ENCODE peak calls at places on chromosomes 13 and 19, in ten cellular contexts. L, E, G, Z, T, B, Q, F, O and J are unnamed samples.

GRCh38 chr13:96958286-96958891 is 35.9 kb downstream of the OXGR1 start:
- DNase-seq in L (peak), E (no peak), G (peak), Z (peak), T (peak), B (no peak), Q (no peak), F (peak), O (no peak), J (peak)

GRCh38 chr19:1478934-1479707 is at the start of gene C19orf25:
- DNase-seq in L (peak), E (peak), G (peak), Z (peak), T (peak), B (peak), Q (peak), F (peak), O (peak), J (peak)

GRCh38 chr13:32600891-32601290 is 14.6 kb downstream of the PDS5B start:
- DNase-seq in L (no peak), E (no peak), G (no peak), Z (no peak), T (no peak), B (no peak), Q (no peak), F (no peak), O (no peak), J (no peak)

GRCh38 chr13:46041335-46041934 is 11.1 kb downstream of the ZC3H13 start:
- DNase-seq in L (no peak), E (no peak), G (no peak), Z (no peak), T (peak), B (no peak), Q (no peak), F (no peak), O (no peak), J (no peak)

GRCh38 chr13:22049384-22049783 is 378.5 kb downstream of the FGF9 start:
- DNase-seq in L (no peak), E (no peak), G (no peak), Z (no peak), T (peak), B (no peak), Q (no peak), F (no peak), O (no peak), J (peak)

GRCh38 chr13:113856716-113857065 is 7.2 kb downstream of the GAS6 start:
- DNase-seq in L (no peak), E (no peak), G (no peak), Z (no peak), T (no peak), B (no peak), Q (peak), F (no peak), O (no peak), J (no peak)

GRCh38 chr19:2045501-2046045 is 5.5 kb downstream of the MKNK2 start:
- DNase-seq in L (no peak), E (no peak), G (no peak), Z (no peak), T (no peak), B (no peak), Q (no peak), F (no peak), O (no peak), J (no peak)

GRCh38 chr19:32041681-32042292 is 303.6 kb upstream of the ZNF507 start:
- DNase-seq in L (no peak), E (no peak), G (peak), Z (peak), T (peak), B (no peak), Q (peak), F (peak), O (no peak), J (no peak)

GRCh38 chr19:58570770-58571574 is 2.2 kb downstream of the MZF1 start:
- DNase-seq in L (no peak), E (no peak), G (no peak), Z (no peak), T (no peak), B (no peak), Q (peak), F (no peak), O (no peak), J (no peak)

GRCh38 chr13:20779405-20779804 is 5.6 kb upstream of the EEF1AKMT1 start:
- DNase-seq in L (no peak), E (no peak), G (no peak), Z (no peak), T (no peak), B (no peak), Q (no peak), F (no peak), O (no peak), J (no peak)

GRCh38 chr13:97141564-97142005 is 80.5 kb upstream of the MBNL2 start:
- DNase-seq in L (peak), E (no peak), G (peak), Z (peak), T (peak), B (no peak), Q (peak), F (peak), O (no peak), J (peak)

GRCh38 chr13:41006296-41006695 is 12.8 kb downstream of the ELF1 start:
- DNase-seq in L (no peak), E (no peak), G (no peak), Z (no peak), T (no peak), B (no peak), Q (no peak), F (no peak), O (no peak), J (peak)

GRCh38 chr19:38851622-38852230 is 1.9 kb upstream of the HNRNPL start:
- DNase-seq in L (peak), E (peak), G (peak), Z (peak), T (peak), B (peak), Q (peak), F (peak), O (peak), J (peak)

GRCh38 chr19:5696196-5697021 is 6.3 kb downstream of the RPL36 start:
- DNase-seq in L (no peak), E (no peak), G (no peak), Z (no peak), T (no peak), B (no peak), Q (no peak), F (no peak), O (no peak), J (no peak)

GRCh38 chr13:29849731-29850212 is 645 bp downstream of the UBL3 start:
- DNase-seq in L (peak), E (no peak), G (peak), Z (peak), T (peak), B (peak), Q (peak), F (peak), O (peak), J (peak)

GRCh38 chr13:77507931-77508776 is 27.4 kb upstream of the SCEL start:
- DNase-seq in L (no peak), E (no peak), G (peak), Z (peak), T (peak), B (no peak), Q (no peak), F (no peak), O (no peak), J (peak)

GRCh38 chr19:16268676-16269319 is 55.8 kb upstream of the KLF2 start:
- DNase-seq in L (no peak), E (peak), G (no peak), Z (no peak), T (no peak), B (no peak), Q (no peak), F (no peak), O (no peak), J (no peak)

GRCh38 chr13:72842991-72843390 is 61.1 kb downstream of the PIBF1 start:
- DNase-seq in L (no peak), E (no peak), G (no peak), Z (peak), T (no peak), B (no peak), Q (no peak), F (no peak), O (no peak), J (no peak)

GRCh38 chr13:54599413-54599812 is 1570.8 kb downstream of the OLFM4 start:
- DNase-seq in L (no peak), E (no peak), G (no peak), Z (no peak), T (no peak), B (no peak), Q (no peak), F (no peak), O (no peak), J (no peak)

GRCh38 chr19:39154626-39155100 is 29.1 kb downstream of the PAK4 start:
- DNase-seq in L (no peak), E (no peak), G (peak), Z (peak), T (no peak), B (no peak), Q (peak), F (no peak), O (no peak), J (peak)

GRCh38 chr13:34913040-34913439 is 29.0 kb upstream of the NBEA start:
- DNase-seq in L (no peak), E (no peak), G (peak), Z (no peak), T (peak), B (no peak), Q (no peak), F (no peak), O (no peak), J (no peak)

GRCh38 chr19:32566246-32566830 is 14.7 kb upstream of the PDCD5 start:
- DNase-seq in L (no peak), E (no peak), G (no peak), Z (no peak), T (peak), B (no peak), Q (no peak), F (no peak), O (no peak), J (peak)

GRCh38 chr19:5126498-5127223 is 157.7 kb downstream of the KDM4B start:
- DNase-seq in L (no peak), E (no peak), G (no peak), Z (no peak), T (no peak), B (no peak), Q (no peak), F (no peak), O (no peak), J (no peak)

GRCh38 chr13:98083507-98083906 is 59.4 kb upstream of the FARP1 start:
- DNase-seq in L (peak), E (no peak), G (no peak), Z (peak), T (peak), B (no peak), Q (no peak), F (no peak), O (no peak), J (no peak)

GRCh38 chr13:113124211-113125025 is 1.8 kb downstream of the F10 start:
- DNase-seq in L (no peak), E (no peak), G (no peak), Z (no peak), T (no peak), B (no peak), Q (no peak), F (no peak), O (no peak), J (no peak)

GRCh38 chr19:13154911-13155471 is 4.8 kb downstream of the IER2 start:
- DNase-seq in L (no peak), E (peak), G (peak), Z (peak), T (peak), B (no peak), Q (peak), F (peak), O (peak), J (peak)

GRCh38 chr13:76936736-76937135 is 11.6 kb upstream of the ACOD1 start:
- DNase-seq in L (no peak), E (no peak), G (no peak), Z (peak), T (peak), B (no peak), Q (no peak), F (no peak), O (no peak), J (no peak)

GRCh38 chr19:4007836-4008539 is 452 bp downstream of the PIAS4 start:
- DNase-seq in L (no peak), E (no peak), G (no peak), Z (no peak), T (no peak), B (no peak), Q (peak), F (no peak), O (no peak), J (peak)

GRCh38 chr13:76570485-76570884 is 315.7 kb downstream of the KCTD12 start:
- DNase-seq in L (no peak), E (no peak), G (no peak), Z (no peak), T (no peak), B (no peak), Q (no peak), F (peak), O (no peak), J (no peak)